ENCODE peak calls at places on chromosome 10, in five cellular contexts. J, S, K, C and G are unnamed samples. For H3K36me3, the result is how much of the 10 kb centered on the place peaks cover.

GRCh38 chr10:2303169-2303568 is 565.8 kb upstream of the ADARB2 start:
- DNase-seq in J (no peak), S (no peak), K (no peak), C (no peak), G (no peak)

GRCh38 chr10:27285093-27285492 is 44.5 kb upstream of the ACBD5 start:
- DNase-seq in J (peak), S (peak), K (no peak), C (no peak), G (no peak)

GRCh38 chr10:18681971-18682403 is 22.8 kb downstream of the ARL5B start:
- DNase-seq in J (no peak), S (no peak), K (no peak), C (no peak), G (no peak)

GRCh38 chr10:119315128-119316001 is 108.0 kb downstream of the GRK5 start:
- DNase-seq in J (peak), S (peak), K (no peak), C (peak), G (no peak)

GRCh38 chr10:101566333-101567164 is 21.5 kb downstream of the POLL start:
- DNase-seq in J (peak), S (peak), K (peak), C (no peak), G (no peak)

GRCh38 chr10:17024461-17024860 is 105.2 kb downstream of the CUBN start:
- DNase-seq in J (no peak), S (no peak), K (no peak), C (no peak), G (no peak)

GRCh38 chr10:117262296-117263293 is 21.7 kb downstream of the SLC18A2 start:
- DNase-seq in J (no peak), S (no peak), K (peak), C (no peak), G (no peak)

GRCh38 chr10:16756561-16757221 is 60.5 kb downstream of the RSU1 start:
- DNase-seq in J (no peak), S (no peak), K (no peak), C (no peak), G (no peak)

GRCh38 chr10:13891542-13892431 is 305.0 kb downstream of the PRPF18 start:
- DNase-seq in J (no peak), S (no peak), K (peak), C (peak), G (no peak)

GRCh38 chr10:116015922-116016321 is 257.1 kb downstream of the GFRA1 start:
- DNase-seq in J (no peak), S (no peak), K (no peak), C (no peak), G (no peak)

GRCh38 chr10:24114561-24114960 is 94.4 kb upstream of the KIAA1217 start:
- DNase-seq in J (no peak), S (no peak), K (no peak), C (no peak), G (no peak)

GRCh38 chr10:93267521-93267920 is 193.8 kb downstream of the CYP26A1 start:
- DNase-seq in J (no peak), S (no peak), K (no peak), C (no peak), G (no peak)

GRCh38 chr10:70866424-70866823 is 21.9 kb downstream of the PCBD1 start:
- DNase-seq in J (no peak), S (no peak), K (no peak), C (no peak), G (no peak)

GRCh38 chr10:4473977-4474376 is 352.0 kb upstream of the AKR1E2 start:
- DNase-seq in J (no peak), S (no peak), K (no peak), C (no peak), G (no peak)

GRCh38 chr10:63114031-63114814 is 18.9 kb upstream of the NRBF2 start:
- DNase-seq in J (peak), S (peak), K (peak), C (peak), G (peak)

GRCh38 chr10:5583525-5584175 is 58.9 kb downstream of the CALML3 start:
- DNase-seq in J (no peak), S (peak), K (peak), C (no peak), G (no peak)

GRCh38 chr10:125003146-125003900 is 61.4 kb downstream of the ZRANB1 start:
- DNase-seq in J (peak), S (peak), K (peak), C (no peak), G (peak)

GRCh38 chr10:117896517-117896916 is 150.2 kb downstream of the RAB11FIP2 start:
- DNase-seq in J (no peak), S (no peak), K (no peak), C (no peak), G (no peak)

GRCh38 chr10:61992683-61993629 is 91.5 kb downstream of the ARID5B start:
- DNase-seq in J (peak), S (peak), K (no peak), C (peak), G (peak)

GRCh38 chr10:26438534-26439269 is 561 bp downstream of the APBB1IP start:
- DNase-seq in J (peak), S (peak), K (no peak), C (peak), G (no peak)

GRCh38 chr10:78944658-78945333 is 124.0 kb upstream of the ZMIZ1 start:
- DNase-seq in J (peak), S (peak), K (peak), C (peak), G (peak)

GRCh38 chr10:115947104-115947503 is 325.9 kb downstream of the GFRA1 start:
- DNase-seq in J (no peak), S (no peak), K (no peak), C (no peak), G (no peak)

GRCh38 chr10:132674311-132674710 is 111.6 kb downstream of the NKX6-2 start:
- DNase-seq in J (peak), S (peak), K (no peak), C (no peak), G (no peak)

GRCh38 chr10:43808136-43808535 is 159.5 kb upstream of the ZNF32 start:
- DNase-seq in J (no peak), S (no peak), K (no peak), C (no peak), G (no peak)

GRCh38 chr10:132395704-132396494 is 1.1 kb upstream of the PWWP2B start:
- DNase-seq in J (peak), S (peak), K (peak), C (peak), G (peak)

GRCh38 chr10:9302142-9302746 is 1247.8 kb downstream of the GATA3 start:
- DNase-seq in J (no peak), S (no peak), K (no peak), C (no peak), G (no peak)

GRCh38 chr10:97796651-97797050 is 24.9 kb upstream of the SFRP5 start:
- DNase-seq in J (no peak), S (no peak), K (no peak), C (no peak), G (no peak)

GRCh38 chr10:88828310-88828709 is 23.3 kb downstream of the ANKRD22 start:
- DNase-seq in J (no peak), S (no peak), K (no peak), C (no peak), G (no peak)

GRCh38 chr10:73413108-73413527 is 740 bp downstream of the ANXA7 start:
- DNase-seq in J (no peak), S (peak), K (no peak), C (no peak), G (peak)
- TF ChIP-seq POLR2A in J (no peak), S (no peak), K (no peak), C (no peak), G (no peak)

GRCh38 chr10:49527061-49527460 is 11.9 kb downstream of the ERCC6 start:
- DNase-seq in J (no peak), S (no peak), K (no peak), C (no peak), G (no peak)
- H3K36me3 ChIP-seq in J (half or more), S (half or more), K (under half), C (half or more), G (under half)

DNA sequence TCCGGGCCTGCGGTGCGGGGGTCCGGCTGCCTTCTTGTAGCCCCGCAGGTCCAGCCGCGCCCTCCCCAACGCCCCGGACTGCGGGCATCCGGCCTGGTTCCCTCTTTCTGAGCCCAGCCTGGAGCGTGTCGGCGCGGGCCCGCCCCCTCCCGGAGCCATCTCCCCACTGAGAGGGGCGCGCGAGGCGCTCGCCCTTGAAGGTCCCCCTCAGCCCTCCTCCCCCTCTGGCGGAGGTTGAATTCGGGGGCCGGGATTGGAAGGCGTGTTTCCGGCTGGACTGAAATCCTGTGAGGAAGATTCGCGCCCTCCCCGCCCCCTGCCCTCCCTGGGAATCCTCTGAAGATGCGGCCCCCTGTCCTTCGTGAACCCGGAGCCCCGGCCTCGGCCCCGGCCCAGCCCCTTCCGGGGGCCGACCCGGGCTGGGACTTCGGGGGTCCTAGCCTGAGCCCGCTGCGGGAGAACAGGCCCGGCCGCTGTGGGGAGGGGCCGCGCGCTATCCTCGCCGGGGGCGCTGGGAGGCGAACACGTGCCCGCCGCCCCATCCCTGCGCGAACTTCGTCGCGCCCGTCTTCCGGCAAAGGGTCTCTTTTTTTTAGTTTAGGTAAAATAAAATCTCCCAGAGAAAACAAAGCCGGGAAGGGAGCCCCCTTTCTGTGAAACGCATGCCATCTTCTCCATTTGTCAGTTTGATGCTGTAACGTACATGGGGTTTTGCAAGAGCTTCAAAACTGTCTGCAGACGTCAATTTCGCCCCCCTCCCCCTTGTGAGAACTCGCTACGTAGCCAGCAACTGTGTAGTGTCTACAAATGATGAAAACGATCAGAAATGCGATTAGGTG is 636 bp downstream of the PDCD4 start:
- DNase-seq in J (peak), S (peak), K (peak), C (peak), G (peak)
- TF ChIP-seq POLR2A in J (peak), S (no peak), K (no peak), C (no peak), G (no peak)

GRCh38 chr10:114142018-114142417 is 32.0 kb downstream of the CCDC186 start:
- DNase-seq in J (no peak), S (no peak), K (no peak), C (no peak), G (no peak)

GRCh38 chr10:114140036-114140435 is 34.0 kb downstream of the CCDC186 start:
- DNase-seq in J (no peak), S (no peak), K (no peak), C (no peak), G (no peak)

GRCh38 chr10:114143160-114143559 is 30.8 kb downstream of the CCDC186 start:
- DNase-seq in J (no peak), S (no peak), K (no peak), C (no peak), G (no peak)

GRCh38 chr10:114138581-114138980 is 35.4 kb downstream of the CCDC186 start:
- DNase-seq in J (no peak), S (no peak), K (no peak), C (no peak), G (no peak)
- H3K36me3 ChIP-seq in J (under half), S (half or more), K (under half), C (half or more), G (under half)

GRCh38 chr10:11823122-11823988 is at the start of gene PROSER2:
- DNase-seq in J (no peak), S (peak), K (peak), C (peak), G (peak)
- TF ChIP-seq POLR2A in J (peak), S (peak), K (peak), C (no peak), G (no peak)

DNA sequence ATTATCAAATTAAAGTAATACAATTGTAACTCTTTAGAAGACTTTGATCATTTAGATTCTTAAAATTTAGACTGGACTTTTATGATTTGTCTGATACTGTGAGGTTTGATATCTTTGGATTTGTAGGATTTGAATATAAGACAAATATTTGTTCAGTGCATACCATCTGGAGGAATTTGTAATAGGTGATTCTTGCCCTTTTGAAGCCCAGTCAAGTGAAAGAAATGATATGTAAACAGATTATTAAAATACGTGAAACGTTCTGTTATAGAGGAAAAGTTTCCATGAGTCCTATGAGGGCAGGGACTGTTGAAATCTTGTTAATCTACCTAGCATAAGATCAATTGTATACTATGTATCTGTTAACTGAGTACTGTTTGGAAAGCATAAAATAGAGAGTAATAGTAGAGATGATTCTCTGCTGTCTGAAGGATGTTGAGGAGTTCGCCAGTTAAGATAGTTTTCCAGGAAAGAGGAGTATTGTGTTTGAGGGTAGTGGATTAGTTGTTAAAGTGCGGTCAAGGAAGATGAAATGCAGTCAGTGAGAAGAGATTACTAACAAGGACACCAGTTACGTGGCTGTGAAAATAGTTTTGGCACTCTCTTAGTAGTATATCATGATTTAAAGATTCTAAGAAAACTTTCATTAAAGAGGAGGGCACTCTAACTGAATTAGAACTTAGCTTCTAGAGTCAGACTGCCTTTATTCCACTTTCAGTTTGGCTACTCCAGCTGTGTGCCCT is 14.4 kb downstream of the PDCD4 start:
- DNase-seq in J (no peak), S (no peak), K (no peak), C (no peak), G (no peak)
- H3K36me3 ChIP-seq in J (half or more), S (half or more), K (under half), C (half or more), G (under half)

GRCh38 chr10:12348870-12349627 is at the start of gene CAMK1D:
- DNase-seq in J (peak), S (peak), K (peak), C (peak), G (peak)
- TF ChIP-seq POLR2A in J (peak), S (no peak), K (no peak), C (no peak), G (peak)

GRCh38 chr10:73801253-73801590 is 10.2 kb downstream of the NDST2 start:
- DNase-seq in J (no peak), S (no peak), K (no peak), C (no peak), G (no peak)
- H3K36me3 ChIP-seq in J (half or more), S (half or more), K (under half), C (half or more), G (under half)